ENCODE peak calls at places on chromosomes 7 and 10, in ten cellular contexts. One of them, this sample, is unnamed.

GRCh38 chr10:61157182-61157581 is 213.2 kb upstream of the RHOBTB1 start:
- DNase-seq in PC-9: no peak
- DNase-seq in cardiac muscle cell: no peak
- DNase-seq in A549: no peak
- DNase-seq in brain microvascular endothelial cell: no peak
- DNase-seq in tibial artery: no peak
- DNase-seq in SK-N-SH: no peak
- DNase-seq in stomach: no peak
- DNase-seq in AG04450: no peak
- DNase-seq in suprapubic skin: no peak
- DNase-seq in this sample: no peak

GRCh38 chr7:99156649-99157048 is 12.7 kb upstream of the SMURF1 start:
- DNase-seq in tibial artery: no peak
- DNase-seq in SK-N-SH: no peak
- DNase-seq in cardiac muscle cell: no peak
- DNase-seq in brain microvascular endothelial cell: no peak
- DNase-seq in A549: no peak
- DNase-seq in suprapubic skin: no peak
- DNase-seq in AG04450: no peak
- DNase-seq in PC-9: no peak
- DNase-seq in stomach: no peak
- DNase-seq in this sample: no peak

GRCh38 chr7:55571534-55572377 is 546 bp downstream of the VOPP1 start:
- DNase-seq in PC-9: peak
- DNase-seq in SK-N-SH: peak
- DNase-seq in AG04450: no peak
- DNase-seq in suprapubic skin: no peak
- DNase-seq in stomach: peak
- DNase-seq in tibial artery: no peak
- DNase-seq in cardiac muscle cell: peak
- DNase-seq in A549: peak
- DNase-seq in brain microvascular endothelial cell: peak
- DNase-seq in this sample: peak

GRCh38 chr7:152050547-152050971 is 25.1 kb downstream of the GALNT11 start:
- DNase-seq in tibial artery: no peak
- DNase-seq in SK-N-SH: no peak
- DNase-seq in suprapubic skin: no peak
- DNase-seq in A549: no peak
- DNase-seq in AG04450: peak
- DNase-seq in brain microvascular endothelial cell: no peak
- DNase-seq in stomach: no peak
- DNase-seq in cardiac muscle cell: no peak
- DNase-seq in PC-9: no peak
- DNase-seq in this sample: no peak

GRCh38 chr10:1418031-1418550 is 319.2 kb downstream of the ADARB2 start:
- DNase-seq in AG04450: no peak
- DNase-seq in cardiac muscle cell: no peak
- DNase-seq in SK-N-SH: no peak
- DNase-seq in A549: no peak
- DNase-seq in suprapubic skin: no peak
- DNase-seq in tibial artery: peak
- DNase-seq in PC-9: no peak
- DNase-seq in brain microvascular endothelial cell: no peak
- DNase-seq in stomach: no peak
- DNase-seq in this sample: no peak

GRCh38 chr10:69065406-69066361 is 22.2 kb upstream of the SRGN start:
- DNase-seq in stomach: no peak
- DNase-seq in A549: no peak
- DNase-seq in suprapubic skin: no peak
- DNase-seq in tibial artery: peak
- DNase-seq in PC-9: no peak
- DNase-seq in cardiac muscle cell: no peak
- DNase-seq in SK-N-SH: no peak
- DNase-seq in brain microvascular endothelial cell: peak
- DNase-seq in AG04450: no peak
- DNase-seq in this sample: no peak

GRCh38 chr7:14275346-14275745 is 285.9 kb upstream of the ETV1 start:
- DNase-seq in stomach: no peak
- DNase-seq in PC-9: no peak
- DNase-seq in brain microvascular endothelial cell: no peak
- DNase-seq in cardiac muscle cell: no peak
- DNase-seq in suprapubic skin: no peak
- DNase-seq in A549: no peak
- DNase-seq in AG04450: no peak
- DNase-seq in SK-N-SH: no peak
- DNase-seq in tibial artery: no peak
- DNase-seq in this sample: no peak

GRCh38 chr7:123748171-123748733 is 551 bp downstream of the WASL start:
- DNase-seq in cardiac muscle cell: peak
- DNase-seq in stomach: peak
- DNase-seq in suprapubic skin: peak
- DNase-seq in tibial artery: peak
- DNase-seq in PC-9: peak
- DNase-seq in brain microvascular endothelial cell: peak
- DNase-seq in SK-N-SH: peak
- DNase-seq in A549: peak
- DNase-seq in AG04450: no peak
- DNase-seq in this sample: peak

DNA sequence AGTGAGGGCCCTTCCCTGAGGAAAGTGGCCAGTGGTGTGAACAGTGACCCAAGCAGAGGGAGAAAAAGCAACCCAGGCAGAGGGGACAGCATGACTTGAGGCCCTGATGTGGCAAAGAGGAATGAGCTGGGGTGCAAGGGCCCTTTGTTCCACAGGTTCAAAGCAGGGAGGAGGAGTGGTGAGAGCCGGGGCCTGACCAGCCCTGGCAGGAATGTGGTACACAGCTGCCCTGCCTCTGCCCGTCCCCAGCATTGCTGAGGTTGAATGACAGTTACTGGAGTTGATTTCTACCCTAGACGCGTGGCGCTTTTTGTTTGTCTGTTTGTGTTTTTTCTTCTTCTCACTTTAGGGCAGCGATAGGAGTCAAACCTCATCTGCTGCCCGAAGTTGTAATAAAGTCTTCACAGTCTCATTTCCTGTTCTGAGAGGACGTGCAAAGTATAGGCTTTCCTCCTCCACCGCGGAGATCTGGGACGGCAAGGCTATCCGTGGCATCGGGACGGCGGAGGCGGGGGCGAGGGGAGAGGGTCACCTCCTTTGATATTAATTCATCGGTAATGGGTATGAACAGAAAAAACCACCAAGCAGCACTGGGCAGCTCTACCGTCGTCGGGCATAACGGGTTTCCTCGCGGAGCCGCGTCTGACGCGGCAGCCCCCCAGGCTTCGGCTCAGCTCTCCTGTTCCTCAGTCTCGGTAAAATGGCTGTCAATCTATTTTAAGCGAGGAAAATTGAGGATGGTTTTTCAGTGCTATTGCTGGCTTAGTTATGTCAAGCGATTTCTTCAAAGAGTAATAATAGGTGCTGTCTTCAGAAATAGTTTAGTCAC is 160.8 kb downstream of the LRMDA start:
- DNase-seq in suprapubic skin: no peak
- DNase-seq in brain microvascular endothelial cell: no peak
- DNase-seq in stomach: no peak
- DNase-seq in cardiac muscle cell: no peak
- DNase-seq in PC-9: no peak
- DNase-seq in SK-N-SH: no peak
- DNase-seq in A549: no peak
- DNase-seq in tibial artery: no peak
- DNase-seq in AG04450: no peak
- DNase-seq in this sample: no peak
- H3K27ac ChIP-seq in suprapubic skin: no peak
- H3K27ac ChIP-seq in brain microvascular endothelial cell: no peak
- H3K27ac ChIP-seq in stomach: no peak
- H3K27ac ChIP-seq in cardiac muscle cell: no peak
- H3K27ac ChIP-seq in PC-9: no peak
- H3K27ac ChIP-seq in SK-N-SH: no peak
- H3K27ac ChIP-seq in A549: no peak
- H3K27ac ChIP-seq in tibial artery: no peak
- H3K27ac ChIP-seq in AG04450: no peak
- H3K27ac ChIP-seq in this sample: no peak

GRCh38 chr10:22325272-22325947 is 4.5 kb downstream of the BMI1 start:
- DNase-seq in A549: peak
- DNase-seq in AG04450: peak
- DNase-seq in suprapubic skin: peak
- DNase-seq in brain microvascular endothelial cell: no peak
- DNase-seq in stomach: peak
- DNase-seq in PC-9: peak
- DNase-seq in SK-N-SH: peak
- DNase-seq in tibial artery: peak
- DNase-seq in cardiac muscle cell: peak
- DNase-seq in this sample: peak

GRCh38 chr10:22323538-22324305 is 2.8 kb downstream of the BMI1 start:
- DNase-seq in A549: no peak
- DNase-seq in tibial artery: no peak
- DNase-seq in brain microvascular endothelial cell: no peak
- DNase-seq in PC-9: no peak
- DNase-seq in suprapubic skin: no peak
- DNase-seq in cardiac muscle cell: no peak
- DNase-seq in stomach: no peak
- DNase-seq in AG04450: no peak
- DNase-seq in SK-N-SH: no peak
- DNase-seq in this sample: no peak

GRCh38 chr10:22324893-22325271 is 4.0 kb downstream of the BMI1 start:
- DNase-seq in A549: no peak
- DNase-seq in SK-N-SH: no peak
- DNase-seq in suprapubic skin: no peak
- DNase-seq in cardiac muscle cell: no peak
- DNase-seq in brain microvascular endothelial cell: no peak
- DNase-seq in stomach: no peak
- DNase-seq in tibial artery: no peak
- DNase-seq in PC-9: no peak
- DNase-seq in AG04450: no peak
- DNase-seq in this sample: no peak

GRCh38 chr10:22324413-22324812 is 3.5 kb downstream of the BMI1 start:
- DNase-seq in tibial artery: no peak
- DNase-seq in suprapubic skin: no peak
- DNase-seq in A549: no peak
- DNase-seq in stomach: no peak
- DNase-seq in SK-N-SH: no peak
- DNase-seq in PC-9: no peak
- DNase-seq in brain microvascular endothelial cell: no peak
- DNase-seq in AG04450: no peak
- DNase-seq in cardiac muscle cell: no peak
- DNase-seq in this sample: no peak

DNA sequence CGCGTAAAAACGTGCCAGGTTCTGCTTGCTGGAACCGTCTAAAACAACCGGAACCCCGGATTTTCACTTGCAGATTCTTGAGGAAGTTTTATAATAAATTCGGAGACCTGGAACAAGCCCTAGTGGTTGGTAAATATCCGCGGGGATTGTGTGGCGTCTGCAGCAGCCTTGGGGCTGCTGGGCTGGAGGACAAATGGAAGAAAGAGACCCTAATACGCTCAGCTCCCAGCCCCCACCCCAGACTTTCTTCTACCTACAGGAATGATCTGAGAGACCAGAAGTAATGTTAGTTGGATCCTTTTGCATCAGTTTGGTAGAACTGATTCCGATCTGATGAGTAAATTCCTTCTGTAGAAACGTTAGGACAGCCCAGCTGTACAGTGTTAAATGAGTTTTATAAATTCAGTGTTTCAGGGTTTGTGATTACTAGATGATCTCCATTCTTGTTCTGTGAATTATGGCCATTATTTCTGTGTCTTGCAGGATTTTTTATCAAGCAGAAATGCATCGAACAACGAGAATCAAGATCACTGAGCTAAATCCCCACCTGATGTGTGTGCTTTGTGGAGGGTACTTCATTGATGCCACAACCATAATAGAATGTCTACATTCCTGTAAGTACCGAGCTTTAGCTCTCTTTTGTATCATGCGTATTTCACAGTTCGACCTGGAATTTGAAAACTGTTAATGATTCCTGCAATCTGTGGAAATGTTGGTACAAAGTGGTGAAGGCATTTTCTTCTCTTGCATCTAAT is 5.2 kb downstream of the BMI1 start:
- DNase-seq in AG04450: no peak
- DNase-seq in suprapubic skin: no peak
- DNase-seq in SK-N-SH: no peak
- DNase-seq in cardiac muscle cell: no peak
- DNase-seq in brain microvascular endothelial cell: no peak
- DNase-seq in PC-9: no peak
- DNase-seq in tibial artery: no peak
- DNase-seq in stomach: no peak
- DNase-seq in A549: no peak
- DNase-seq in this sample: no peak
- TF ChIP-seq CTCF in AG04450: no peak
- TF ChIP-seq CTCF in suprapubic skin: no peak
- TF ChIP-seq CTCF in SK-N-SH: no peak
- TF ChIP-seq CTCF in cardiac muscle cell: no peak
- TF ChIP-seq CTCF in brain microvascular endothelial cell: peak
- TF ChIP-seq CTCF in PC-9: no peak
- TF ChIP-seq CTCF in tibial artery: no peak
- TF ChIP-seq CTCF in stomach: no peak
- TF ChIP-seq CTCF in A549: no peak
- TF ChIP-seq CTCF in this sample: no peak

DNA sequence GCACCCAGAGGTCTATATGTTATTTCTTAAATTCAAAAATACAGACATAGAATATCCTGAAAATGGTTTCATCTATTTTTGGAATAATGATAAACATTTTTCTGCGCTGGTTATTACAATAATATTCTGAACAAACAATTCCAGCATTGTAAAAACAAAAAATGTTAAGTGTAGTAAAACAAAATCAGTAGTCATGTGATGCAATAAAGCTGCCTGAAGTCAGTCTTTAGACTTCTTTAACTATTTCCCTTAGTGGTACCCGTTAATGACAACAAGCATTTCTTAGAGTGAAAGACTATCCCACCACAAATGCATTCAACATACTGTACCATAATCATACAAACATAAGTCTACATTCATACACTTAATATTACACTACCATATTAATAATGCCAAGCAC is 1.6 kb downstream of the SKAP2 start:
- DNase-seq in SK-N-SH: no peak
- DNase-seq in brain microvascular endothelial cell: no peak
- DNase-seq in suprapubic skin: no peak
- DNase-seq in tibial artery: no peak
- DNase-seq in PC-9: no peak
- DNase-seq in AG04450: no peak
- DNase-seq in cardiac muscle cell: no peak
- DNase-seq in stomach: no peak
- DNase-seq in A549: no peak
- DNase-seq in this sample: no peak
- H3K27ac ChIP-seq in SK-N-SH: no peak
- H3K27ac ChIP-seq in brain microvascular endothelial cell: no peak
- H3K27ac ChIP-seq in suprapubic skin: peak
- H3K27ac ChIP-seq in tibial artery: no peak
- H3K27ac ChIP-seq in PC-9: peak
- H3K27ac ChIP-seq in AG04450: no peak
- H3K27ac ChIP-seq in cardiac muscle cell: no peak
- H3K27ac ChIP-seq in stomach: no peak
- H3K27ac ChIP-seq in A549: no peak
- H3K27ac ChIP-seq in this sample: no peak

GRCh38 chr7:24978837-24979469 is 1.0 kb downstream of the OSBPL3 start:
- DNase-seq in AG04450: no peak
- DNase-seq in brain microvascular endothelial cell: no peak
- DNase-seq in tibial artery: no peak
- DNase-seq in suprapubic skin: no peak
- DNase-seq in stomach: no peak
- DNase-seq in PC-9: peak
- DNase-seq in cardiac muscle cell: peak
- DNase-seq in SK-N-SH: no peak
- DNase-seq in A549: no peak
- DNase-seq in this sample: no peak

GRCh38 chr7:24979470-24979862 is 512 bp downstream of the OSBPL3 start:
- DNase-seq in AG04450: no peak
- DNase-seq in A549: peak
- DNase-seq in stomach: peak
- DNase-seq in SK-N-SH: peak
- DNase-seq in suprapubic skin: peak
- DNase-seq in PC-9: peak
- DNase-seq in brain microvascular endothelial cell: peak
- DNase-seq in cardiac muscle cell: peak
- DNase-seq in tibial artery: peak
- DNase-seq in this sample: peak

GRCh38 chr7:24979863-24980694 is at the start of gene OSBPL3:
- DNase-seq in AG04450: peak
- DNase-seq in suprapubic skin: peak
- DNase-seq in tibial artery: peak
- DNase-seq in stomach: peak
- DNase-seq in brain microvascular endothelial cell: peak
- DNase-seq in SK-N-SH: peak
- DNase-seq in cardiac muscle cell: peak
- DNase-seq in A549: peak
- DNase-seq in PC-9: peak
- DNase-seq in this sample: peak

GRCh38 chr7:24981544-24981951 is 1.6 kb upstream of the OSBPL3 start:
- DNase-seq in AG04450: no peak
- DNase-seq in tibial artery: peak
- DNase-seq in stomach: peak
- DNase-seq in PC-9: peak
- DNase-seq in brain microvascular endothelial cell: peak
- DNase-seq in cardiac muscle cell: peak
- DNase-seq in SK-N-SH: peak
- DNase-seq in A549: peak
- DNase-seq in suprapubic skin: peak
- DNase-seq in this sample: peak

DNA sequence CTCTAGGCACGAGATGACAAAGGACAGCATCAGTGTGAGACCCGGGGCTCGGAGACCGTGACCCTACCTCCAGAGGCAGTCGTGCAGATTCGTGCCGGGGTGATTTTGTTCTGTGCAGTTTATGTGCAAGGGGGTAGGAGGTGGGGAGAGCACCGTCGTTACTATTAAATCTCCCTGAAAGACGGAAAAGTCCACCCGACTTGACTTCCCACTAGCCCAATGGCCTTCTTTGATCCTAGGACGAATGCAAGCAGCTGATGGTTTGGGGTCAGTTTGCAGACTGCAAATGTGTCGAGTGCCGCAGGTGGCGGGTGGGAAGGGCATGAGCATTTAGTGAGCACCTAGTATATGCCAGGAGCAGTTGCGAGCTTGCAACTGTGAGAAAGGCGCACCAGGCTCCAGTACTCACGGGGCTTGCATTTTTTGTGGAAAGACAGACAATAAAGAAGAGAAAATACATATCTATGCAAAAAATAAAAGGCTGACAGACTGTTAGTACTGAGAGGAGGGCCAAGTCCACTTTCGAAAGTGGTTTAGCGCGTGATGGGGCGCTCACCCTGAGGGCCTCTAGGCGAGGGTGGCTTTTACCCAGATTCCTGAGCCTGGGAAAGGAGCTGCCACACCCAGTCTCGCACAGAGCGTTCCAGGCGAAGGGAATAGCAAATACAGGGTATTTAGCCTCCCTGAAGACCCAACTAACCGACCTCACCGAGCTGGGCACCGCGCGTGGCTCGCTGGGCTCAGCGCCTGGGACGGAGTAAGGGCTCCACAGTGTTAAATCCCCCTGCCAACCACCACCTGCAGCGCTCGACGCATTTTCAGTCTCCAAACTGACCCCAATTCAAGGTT is 941 bp upstream of the OSBPL3 start:
- DNase-seq in AG04450: no peak
- DNase-seq in PC-9: peak
- DNase-seq in tibial artery: no peak
- DNase-seq in brain microvascular endothelial cell: no peak
- DNase-seq in stomach: peak
- DNase-seq in cardiac muscle cell: peak
- DNase-seq in suprapubic skin: peak
- DNase-seq in SK-N-SH: no peak
- DNase-seq in A549: peak
- DNase-seq in this sample: peak
- TF ChIP-seq CTCF in AG04450: peak
- TF ChIP-seq CTCF in PC-9: no peak
- TF ChIP-seq CTCF in tibial artery: no peak
- TF ChIP-seq CTCF in brain microvascular endothelial cell: no peak
- TF ChIP-seq CTCF in stomach: no peak
- TF ChIP-seq CTCF in cardiac muscle cell: no peak
- TF ChIP-seq CTCF in suprapubic skin: no peak
- TF ChIP-seq CTCF in SK-N-SH: no peak
- TF ChIP-seq CTCF in A549: no peak
- TF ChIP-seq CTCF in this sample: no peak

This sample was measured in RWPE1.